ENCODE peak calls at places on chromosomes 4 and X, in nine cellular contexts. R is Peyer's patch, U is astrocyte, G is heart left ventricle, C is PC-3, T is pancreas, D is fibroblast of villous mesenchyme, L is fibroblast of the aortic adventitia, V is sigmoid colon. K is an unnamed sample.

GRCh38 chr4:8441499-8442091 is 1.0 kb downstream of the TRMT44 start:
- DNase-seq in R (no peak), U (no peak), G (no peak), C (peak; percentile 4), T (no peak), D (no peak), L (no peak), V (no peak), K (no peak)

GRCh38 chr4:108172780-108173598 is 4.3 kb upstream of the LEF1 start:
- DNase-seq in R (peak; percentile 56), U (peak; percentile 50), G (peak; percentile 38), C (peak; percentile 10), T (peak; percentile 81), D (peak; percentile 27), L (peak; percentile 18), V (no peak), K (peak; percentile 50)

GRCh38 chr4:107258359-107258758 is 222.2 kb upstream of the DKK2 start:
- DNase-seq in R (no peak), U (peak; percentile 81), G (no peak), C (peak; percentile 4), T (no peak), D (peak; percentile 17), L (peak; percentile 80), V (no peak), K (peak; percentile 28)

GRCh38 chrX:97898798-97899197 is 1015.1 kb downstream of the RPA4 start:
- DNase-seq in R (no peak), U (peak; percentile 58), G (no peak), C (no peak), T (no peak), D (peak; percentile 13), L (peak; percentile 22), V (no peak), K (peak; percentile 7)

GRCh38 chrX:150688911-150689451 is 4.2 kb upstream of the MTMR1 start:
- DNase-seq in R (no peak), U (peak; percentile 94), G (no peak), C (peak; percentile 97), T (no peak), D (peak; percentile 76), L (peak; percentile 68), V (no peak), K (peak; percentile 96)

GRCh38 chrX:136747003-136747986 is 33.4 kb downstream of the ARHGEF6 start:
- DNase-seq in R (no peak), U (no peak), G (no peak), C (no peak), T (no peak), D (no peak), L (no peak), V (no peak), K (no peak)

GRCh38 chr4:36244257-36245084 is at the start of gene ARAP2:
- DNase-seq in R (peak; percentile 82), U (peak; percentile 53), G (peak; percentile 32), C (peak; percentile 87), T (peak; percentile 87), D (no peak), L (no peak), V (peak; percentile 67), K (peak; percentile 35)

GRCh38 chrX:116185163-116185562 is 14.6 kb downstream of the AGTR2 start:
- DNase-seq in R (no peak), U (no peak), G (no peak), C (no peak), T (no peak), D (no peak), L (no peak), V (no peak), K (no peak)

GRCh38 chrX:44748014-44748413 is 95.8 kb upstream of the DUSP21 start:
- DNase-seq in R (no peak), U (peak; percentile 35), G (no peak), C (peak; percentile 21), T (no peak), D (peak; percentile 9), L (peak; percentile 6), V (no peak), K (peak; percentile 15)

GRCh38 chrX:42530027-42530426 is 247.9 kb downstream of the PPP1R2C start:
- DNase-seq in R (no peak), U (peak; percentile 88), G (no peak), C (peak; percentile 25), T (no peak), D (peak; percentile 38), L (peak; percentile 49), V (no peak), K (peak; percentile 52)

GRCh38 chr4:153161599-153161971 is 42.7 kb upstream of the TRIM2 start:
- DNase-seq in R (no peak), U (peak; percentile 36), G (no peak), C (no peak), T (no peak), D (no peak), L (peak; percentile 61), V (no peak), K (no peak)

GRCh38 chr4:25100710-25101109 is 59.5 kb downstream of the SEPSECS start:
- DNase-seq in R (no peak), U (no peak), G (no peak), C (no peak), T (no peak), D (no peak), L (no peak), V (no peak), K (no peak)

GRCh38 chr4:8838911-8839431 is 32.7 kb downstream of the HMX1 start:
- DNase-seq in R (peak; percentile 31), U (no peak), G (no peak), C (no peak), T (no peak), D (no peak), L (no peak), V (peak; percentile 47), K (no peak)

GRCh38 chrX:88789825-88790224 is 42.8 kb downstream of the CPXCR1 start:
- DNase-seq in R (no peak), U (no peak), G (no peak), C (no peak), T (no peak), D (no peak), L (no peak), V (no peak), K (no peak)

GRCh38 chr4:30537462-30537861 is 182.7 kb upstream of the PCDH7 start:
- DNase-seq in R (no peak), U (peak; percentile 87), G (no peak), C (peak; percentile 85), T (no peak), D (peak; percentile 78), L (peak; percentile 89), V (no peak), K (peak; percentile 43)

GRCh38 chr4:2296621-2297601 is 35.0 kb upstream of the MXD4 start:
- DNase-seq in R (peak; percentile 40), U (no peak), G (no peak), C (no peak), T (no peak), D (no peak), L (no peak), V (peak; percentile 55), K (no peak)

GRCh38 chrX:13250831-13251612 is 68.8 kb downstream of the ATXN3L start:
- DNase-seq in R (no peak), U (peak; percentile 97), G (peak; percentile 39), C (no peak), T (no peak), D (peak; percentile 99), L (peak; percentile 94), V (peak; percentile 72), K (peak; percentile 98)

GRCh38 chr4:36006226-36006625 is 238.1 kb downstream of the ARAP2 start:
- DNase-seq in R (no peak), U (peak; percentile 86), G (no peak), C (peak; percentile 78), T (no peak), D (no peak), L (no peak), V (no peak), K (peak; percentile 44)

GRCh38 chr4:8495803-8496202 is 55.2 kb downstream of the TRMT44 start:
- DNase-seq in R (no peak), U (no peak), G (no peak), C (no peak), T (no peak), D (no peak), L (no peak), V (no peak), K (no peak)

GRCh38 chr4:10183462-10183861 is 66.9 kb upstream of the WDR1 start:
- DNase-seq in R (no peak), U (no peak), G (no peak), C (no peak), T (no peak), D (no peak), L (no peak), V (no peak), K (no peak)

GRCh38 chrX:150730719-150731118 is 37.5 kb downstream of the MTMR1 start:
- DNase-seq in R (no peak), U (peak; percentile 51), G (no peak), C (no peak), T (no peak), D (peak; percentile 42), L (peak; percentile 28), V (no peak), K (no peak)

GRCh38 chr4:140330311-140330900 is 43.0 kb upstream of the SCOC start:
- DNase-seq in R (no peak), U (no peak), G (no peak), C (peak; percentile 61), T (no peak), D (peak; percentile 51), L (peak; percentile 74), V (no peak), K (peak; percentile 71)
- TF ChIP-seq CTCF in R (no peak), U (peak; percentile 68), G (peak; percentile 56), C (peak; percentile 60), T (peak; percentile 38), D (peak; percentile 49), L (peak; percentile 59), V (peak; percentile 31), K (peak; percentile 53)

GRCh38 chrX:83535417-83536244 is 27.5 kb downstream of the POU3F4 start:
- DNase-seq in R (no peak), U (peak; percentile 3), G (no peak), C (no peak), T (no peak), D (no peak), L (no peak), V (no peak), K (no peak)
- H3K4me3 ChIP-seq in R (no peak overlapping the region), U (peak overlapping the region; percentile 34), G (no peak overlapping the region), C (peak overlapping the region; percentile 54), T (no peak overlapping the region), D (no peak overlapping the region), L (no peak overlapping the region), V (peak overlapping the region; percentile 14), K (no peak overlapping the region)

GRCh38 chr4:185224597-185224996 is 15.2 kb downstream of the SNX25 start:
- DNase-seq in R (no peak), U (no peak), G (no peak), C (no peak), T (no peak), D (no peak), L (no peak), V (no peak), K (peak; percentile 18)
- TF ChIP-seq CTCF in R (peak; percentile 30), U (peak; percentile 13), G (no peak), C (no peak), T (no peak), D (peak; percentile 25), L (peak; percentile 41), V (no peak), K (peak; percentile 38)

DNA sequence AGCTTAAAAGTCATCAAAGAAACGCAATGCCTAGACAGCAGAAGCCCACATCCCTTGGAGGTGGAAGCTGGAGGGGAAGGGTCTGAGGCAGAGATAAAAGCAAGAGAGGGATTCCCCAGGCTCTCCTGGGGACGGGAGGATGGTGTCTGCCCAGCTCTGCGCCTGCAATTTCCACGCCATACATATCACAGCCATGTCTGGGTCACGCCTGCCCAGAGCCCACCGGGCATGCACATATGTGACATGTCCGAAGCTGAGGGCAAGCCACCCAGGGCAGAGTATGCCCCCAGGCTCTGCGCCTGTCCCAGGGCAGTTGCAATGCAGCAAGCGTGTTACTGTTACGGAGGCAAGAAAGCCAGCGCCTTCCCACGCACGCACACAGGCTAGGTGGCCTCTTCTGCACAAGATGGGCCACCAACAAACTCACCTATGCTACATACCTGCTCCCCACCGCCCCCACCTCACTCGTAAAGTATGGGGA is 1.2 kb downstream of the FGF13 start:
- DNase-seq in R (no peak), U (no peak), G (no peak), C (no peak), T (peak; percentile 51), D (no peak), L (no peak), V (no peak), K (no peak)
- H3K4me3 ChIP-seq in R (no peak overlapping the region), U (peak overlapping the region; percentile 28), G (peak overlapping the region; percentile 51), C (no peak overlapping the region), T (peak overlapping the region; percentile 25), D (no peak overlapping the region), L (no peak overlapping the region), V (peak overlapping the region; percentile 43), K (no peak overlapping the region)

K was measured in choroid plexus epithelial cell.